ENCODE peak calls at places on chromosome 9, in ten cellular contexts. Z is heart right ventricle, W is upper lobe of right lung, C is cardiac muscle cell, B is esophagus squamous epithelium, I is A549, U is SJSA1, J is adrenal gland, P is HCT116, L is Karpas-422. T is an unnamed sample. For H3K4me1, the result is how much of the 10 kb centered on the place peaks cover.

GRCh38 chr9:76996700-76997099 is 22.8 kb upstream of the FOXB2 start:
- DNase-seq in Z (peak), B (no peak), L (peak), P (no peak), J (peak), U (no peak), C (peak), W (no peak), I (peak), T (no peak)

GRCh38 chr9:78691531-78691930 is 394.6 kb downstream of the PSAT1 start:
- DNase-seq in L (no peak), C (no peak), W (no peak), I (no peak), J (no peak), Z (no peak), U (no peak), B (no peak), P (no peak), T (no peak)

GRCh38 chr9:127121628-127122175 is 733 bp downstream of the ANGPTL2 start:
- DNase-seq in J (peak), U (no peak), P (no peak), C (peak), B (no peak), W (no peak), Z (no peak), I (no peak), L (no peak), T (no peak)

GRCh38 chr9:87594218-87594617 is 96.6 kb downstream of the DAPK1 start:
- DNase-seq in W (no peak), I (no peak), L (no peak), P (no peak), J (no peak), U (peak), Z (no peak), C (peak), B (no peak), T (peak)

GRCh38 chr9:124764774-124765438 is 6.2 kb downstream of the NR6A1 start:
- DNase-seq in U (no peak), P (no peak), Z (no peak), W (no peak), B (no peak), L (peak), I (peak), J (no peak), C (peak), T (no peak)

GRCh38 chr9:126945682-126946081 is 31.1 kb downstream of the RALGPS1 start:
- DNase-seq in C (peak), U (no peak), P (no peak), Z (no peak), I (no peak), L (no peak), B (no peak), W (no peak), J (no peak), T (no peak)

GRCh38 chr9:76451234-76451633 is 7.7 kb upstream of the GCNT1 start:
- DNase-seq in B (no peak), W (no peak), L (no peak), J (no peak), I (peak), Z (no peak), P (no peak), C (peak), U (peak), T (no peak)

GRCh38 chr9:134366223-134367031 is 40.2 kb downstream of the RXRA start:
- DNase-seq in U (peak), L (no peak), I (peak), B (peak), P (no peak), C (peak), W (peak), Z (peak), J (peak), T (peak)

GRCh38 chr9:117919594-117919993 is 215.4 kb downstream of the TLR4 start:
- DNase-seq in W (no peak), P (no peak), B (no peak), C (no peak), U (no peak), J (no peak), L (no peak), I (no peak), Z (no peak), T (no peak)

GRCh38 chr9:81851340-81851739 is 76.9 kb upstream of the SPATA31D4 start:
- DNase-seq in P (no peak), B (no peak), Z (no peak), U (no peak), C (no peak), I (no peak), W (no peak), J (no peak), L (no peak), T (no peak)

GRCh38 chr9:95341262-95342011 is 23.9 kb upstream of the FANCC start:
- DNase-seq in P (no peak), Z (no peak), C (peak), U (no peak), W (no peak), B (no peak), I (peak), L (peak), J (no peak), T (no peak)

GRCh38 chr9:16687678-16688369 is 182.6 kb downstream of the BNC2 start:
- DNase-seq in I (no peak), B (no peak), W (no peak), U (no peak), C (peak), J (no peak), L (no peak), Z (no peak), P (no peak), T (no peak)

GRCh38 chr9:115507148-115507547 is 389.2 kb upstream of the TNC start:
- DNase-seq in B (no peak), C (no peak), Z (no peak), U (no peak), P (no peak), L (no peak), W (no peak), J (no peak), I (no peak), T (no peak)

GRCh38 chr9:14437336-14438231 is 123.6 kb upstream of the NFIB start:
- DNase-seq in W (no peak), L (no peak), U (peak), I (no peak), J (peak), Z (peak), C (no peak), P (no peak), B (no peak), T (no peak)

GRCh38 chr9:72657023-72657422 is 135.6 kb downstream of the TMC1 start:
- DNase-seq in Z (no peak), L (no peak), W (no peak), I (no peak), U (no peak), C (no peak), P (no peak), B (no peak), J (no peak), T (no peak)

GRCh38 chr9:26326473-26327044 is 566.0 kb downstream of the CAAP1 start:
- DNase-seq in P (peak), W (no peak), B (no peak), Z (no peak), C (peak), I (peak), L (peak), J (peak), U (no peak), T (no peak)

GRCh38 chr9:99221266-99221622 is 498 bp downstream of the ALG2 start:
- DNase-seq in U (no peak), B (no peak), W (no peak), P (no peak), L (no peak), C (no peak), Z (no peak), J (no peak), I (no peak), T (no peak)

GRCh38 chr9:95065224-95065623 is 252.3 kb downstream of the FANCC start:
- DNase-seq in P (no peak), L (no peak), I (no peak), C (no peak), W (no peak), Z (no peak), J (no peak), B (no peak), U (no peak), T (no peak)

GRCh38 chr9:104577263-104577662 is 8.3 kb downstream of the OR13C8 start:
- DNase-seq in J (no peak), U (no peak), B (no peak), Z (no peak), L (no peak), C (no peak), P (no peak), I (no peak), W (no peak), T (no peak)

GRCh38 chr9:121596515-121596914 is 54.9 kb upstream of the DAB2IP start:
- DNase-seq in U (no peak), C (no peak), Z (no peak), I (no peak), P (no peak), L (no peak), B (no peak), W (no peak), J (no peak), T (no peak)

GRCh38 chr9:70924380-70924779 is 197.0 kb downstream of the TRPM3 start:
- DNase-seq in C (peak), Z (no peak), J (no peak), W (no peak), I (no peak), U (no peak), L (no peak), B (no peak), P (no peak), T (no peak)

GRCh38 chr9:97806721-97807120 is 46.3 kb upstream of the FOXE1 start:
- DNase-seq in L (no peak), J (no peak), U (no peak), B (no peak), P (no peak), I (no peak), C (no peak), Z (no peak), W (no peak), T (no peak)

GRCh38 chr9:123131258-123131657 is 97.8 kb downstream of the GPR21 start:
- DNase-seq in B (no peak), C (peak), P (no peak), L (no peak), I (no peak), Z (no peak), W (no peak), J (no peak), U (no peak), T (no peak)

GRCh38 chr9:111939322-111939721 is 42.7 kb downstream of the UGCG start:
- DNase-seq in W (no peak), B (no peak), Z (no peak), I (no peak), L (no peak), P (no peak), C (no peak), J (no peak), U (no peak), T (no peak)

GRCh38 chr9:133979124-133979920 is 12.8 kb downstream of the VAV2 start:
- DNase-seq in C (peak), L (peak), U (peak), W (peak), J (peak), P (no peak), B (no peak), I (no peak), Z (peak), T (peak)

GRCh38 chr9:76528056-76528455 is 69.1 kb downstream of the GCNT1 start:
- DNase-seq in U (no peak), P (no peak), Z (no peak), L (peak), I (no peak), B (no peak), W (no peak), J (no peak), C (no peak), T (no peak)

GRCh38 chr9:96258967-96259366 is 43.0 kb downstream of the HSD17B3 start:
- DNase-seq in P (peak), I (no peak), J (no peak), L (no peak), Z (no peak), W (no peak), U (no peak), C (no peak), B (no peak), T (no peak)

GRCh38 chr9:116978155-116978554 is 291.1 kb downstream of the TRIM32 start:
- DNase-seq in C (no peak), Z (no peak), I (peak), L (no peak), W (no peak), U (no peak), J (no peak), P (no peak), B (no peak), T (no peak)

DNA sequence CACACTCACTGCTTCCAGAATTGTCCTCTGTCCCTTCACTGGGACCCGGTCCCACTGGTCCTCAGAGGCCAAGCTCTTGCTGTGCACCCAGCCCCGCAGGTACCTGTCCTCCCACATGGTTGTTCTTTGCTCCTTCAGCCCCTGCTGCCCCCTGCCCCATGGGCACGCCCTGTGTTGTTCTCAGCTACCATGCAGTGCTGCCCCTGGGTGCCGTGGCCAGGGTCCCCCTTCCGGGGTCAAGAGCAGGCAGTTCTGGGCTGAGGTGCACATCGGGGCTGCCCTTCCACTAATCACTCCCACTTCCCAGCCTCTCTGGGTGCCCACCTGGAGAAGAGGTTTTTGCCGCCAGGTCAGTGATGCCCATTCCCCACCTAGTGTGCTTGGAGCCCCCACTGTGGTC is 31.9 kb upstream of the SUSD3 start:
- DNase-seq in I (no peak), P (no peak), J (no peak), W (no peak), U (no peak), C (no peak), Z (no peak), L (no peak), B (no peak), T (no peak)
- H3K4me1 ChIP-seq in I (under half), P (under half), J (under half), W (under half), U (under half), C (under half), Z (under half), L (under half), B (under half), T (under half)

GRCh38 chr9:137169764-137170460 is at the start of gene LRRC26:
- DNase-seq in C (no peak), B (no peak), U (no peak), Z (no peak), P (no peak), I (no peak), J (no peak), W (no peak), L (no peak), T (no peak)

GRCh38 chr9:137167113-137167751 is 2.6 kb downstream of the LRRC26 start:
- DNase-seq in C (no peak), U (no peak), P (no peak), W (no peak), I (no peak), Z (no peak), B (no peak), L (no peak), J (no peak), T (no peak)

GRCh38 chr9:137168907-137169763 is 716 bp downstream of the LRRC26 start:
- DNase-seq in Z (no peak), U (no peak), B (no peak), L (peak), P (peak), W (no peak), C (peak), I (peak), J (no peak), T (no peak)

GRCh38 chr9:137167752-137168574 is 1.9 kb downstream of the LRRC26 start:
- DNase-seq in L (no peak), Z (no peak), C (no peak), B (no peak), I (peak), W (no peak), U (no peak), P (no peak), J (no peak), T (no peak)

DNA sequence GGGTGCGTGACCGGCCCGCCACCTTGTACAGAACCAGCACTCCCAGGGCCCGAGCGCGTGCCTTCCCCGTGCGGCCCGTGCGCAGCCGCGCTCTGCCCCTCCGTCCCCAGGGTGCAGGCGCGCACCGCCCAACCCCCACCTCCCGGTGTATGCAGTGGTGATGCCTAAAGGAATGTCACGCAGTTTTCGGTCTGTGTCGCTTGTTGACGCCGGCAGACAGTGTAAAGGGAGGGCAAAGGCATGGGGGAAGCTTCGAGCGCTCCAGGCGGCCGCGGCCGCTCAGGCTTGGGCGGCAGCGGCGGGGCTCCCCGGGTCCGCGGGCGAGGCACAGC is 1.3 kb downstream of the LRRC26 start:
- DNase-seq in B (no peak), Z (no peak), U (no peak), P (no peak), J (no peak), L (no peak), W (no peak), C (no peak), I (peak), T (no peak)
- H3K4me3 ChIP-seq in B (peak), Z (peak), U (no peak), P (peak), J (no peak), L (no peak), W (peak), C (peak), I (peak), T (peak)

GRCh38 chr9:132007371-132007701 is 72.3 kb downstream of the MED27 start:
- DNase-seq in W (no peak), I (no peak), C (no peak), L (no peak), B (no peak), P (no peak), Z (no peak), U (no peak), J (no peak), T (no peak)

GRCh38 chr9:132011309-132011708 is 68.4 kb downstream of the MED27 start:
- DNase-seq in B (no peak), Z (no peak), C (no peak), L (no peak), W (no peak), I (no peak), P (no peak), U (no peak), J (no peak), T (no peak)

GRCh38 chr9:132006657-132007370 is 72.9 kb downstream of the MED27 start:
- DNase-seq in U (no peak), J (no peak), B (no peak), W (no peak), C (peak), L (no peak), P (no peak), I (no peak), Z (no peak), T (no peak)

GRCh38 chr9:132008184-132008781 is 71.4 kb downstream of the MED27 start:
- DNase-seq in C (no peak), Z (no peak), U (peak), I (peak), P (peak), J (no peak), W (no peak), B (no peak), L (no peak), T (no peak)

GRCh38 chr9:132008871-132009812 is 70.5 kb downstream of the MED27 start:
- DNase-seq in B (no peak), I (peak), U (peak), C (no peak), W (no peak), P (no peak), L (no peak), J (no peak), Z (no peak), T (no peak)
- H3K4me1 ChIP-seq in B (under half), I (half or more), U (under half), C (under half), W (under half), P (under half), L (under half), J (under half), Z (under half), T (under half)

GRCh38 chr9:5140151-5140550 is 45.3 kb downstream of the INSL6 start:
- DNase-seq in C (no peak), B (no peak), P (no peak), I (no peak), W (no peak), Z (no peak), L (peak), U (no peak), J (no peak), T (no peak)
- H3K4me3 ChIP-seq in C (no peak), B (no peak), P (no peak), I (no peak), W (no peak), Z (no peak), L (no peak), U (no peak), J (no peak), T (no peak)

GRCh38 chr9:91059713-91060112 is 258.1 kb downstream of the SYK start:
- DNase-seq in W (no peak), C (no peak), U (no peak), I (no peak), P (no peak), B (no peak), Z (no peak), L (no peak), J (no peak), T (no peak)
- H3K4me1 ChIP-seq in W (under half), C (under half), U (under half), I (under half), P (under half), B (under half), Z (under half), L (under half), J (under half), T (under half)

GRCh38 chr9:136881691-136882108 is 4.6 kb upstream of the TRAF2 start:
- DNase-seq in J (no peak), Z (no peak), W (no peak), B (no peak), C (peak), I (peak), U (no peak), P (no peak), L (no peak), T (no peak)
- H3K4me3 ChIP-seq in J (no peak), Z (no peak), W (no peak), B (peak), C (no peak), I (no peak), U (no peak), P (no peak), L (no peak), T (peak)

GRCh38 chr9:89379508-89380115 is 61.3 kb downstream of the SECISBP2 start:
- DNase-seq in Z (no peak), C (peak), W (no peak), L (no peak), P (no peak), B (no peak), U (no peak), J (no peak), I (no peak), T (no peak)

GRCh38 chr9:89377411-89377810 is 59.1 kb downstream of the SECISBP2 start:
- DNase-seq in C (no peak), P (no peak), U (no peak), W (no peak), B (no peak), L (no peak), Z (no peak), I (no peak), J (no peak), T (no peak)

GRCh38 chr9:89380437-89381307 is 62.4 kb downstream of the SECISBP2 start:
- DNase-seq in U (no peak), W (no peak), Z (no peak), L (no peak), B (no peak), I (no peak), P (no peak), J (no peak), C (no peak), T (no peak)

GRCh38 chr9:89378541-89378940 is 60.2 kb downstream of the SECISBP2 start:
- DNase-seq in P (no peak), I (no peak), Z (no peak), W (no peak), U (no peak), B (no peak), J (no peak), C (no peak), L (no peak), T (no peak)

DNA sequence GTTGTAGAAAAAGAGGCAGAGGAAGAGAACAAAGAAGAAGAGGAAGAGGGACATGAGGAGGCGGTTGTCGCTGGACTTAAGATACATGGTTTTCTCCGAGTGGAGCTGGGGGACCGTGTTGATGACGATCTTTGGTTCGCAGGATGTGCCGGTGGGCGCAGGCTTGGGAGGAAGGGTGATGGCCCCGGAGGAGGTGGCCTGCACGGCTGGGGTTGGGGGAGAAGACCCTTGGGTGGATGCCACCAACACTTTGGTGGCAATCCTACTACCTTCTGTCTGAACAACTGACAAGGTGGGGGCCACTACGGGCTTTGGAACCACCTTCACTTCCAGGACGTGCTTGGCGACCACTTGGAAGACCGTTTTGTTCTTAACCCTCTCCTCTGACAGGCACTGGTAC is 60.7 kb downstream of the SECISBP2 start:
- DNase-seq in W (no peak), B (no peak), J (no peak), I (no peak), U (no peak), P (no peak), Z (no peak), C (no peak), L (no peak), T (no peak)
- H3K4me1 ChIP-seq in W (under half), B (under half), J (under half), I (under half), U (under half), P (under half), Z (under half), C (under half), L (under half), T (under half)

T was measured in lower lobe of right lung.